ENCODE peak calls at places on chromosomes 13 and 19, in six cellular contexts. I is colonic mucosa; V is Caco-2; W is body of pancreas; C is activated CD4-positive, alpha-beta T cell treated with anti-CD3 and anti-CD28 coated beads, Interleukin-2, amount 10 ng/mL, durations not matched to agents 7 days and 5 days; Q is lower leg skin. M is an unnamed sample.

GRCh38 chr19:6359517-6359916 is 1.8 kb upstream of the CLPP start:
- DNase-seq in I (no peak), V (no peak), W (no peak), C (no peak), Q (no peak), M (no peak)

GRCh38 chr19:30225615-30226463 is 146.3 kb upstream of the ZNF536 start:
- DNase-seq in I (no peak), V (no peak), W (no peak), C (no peak), Q (no peak), M (no peak)

GRCh38 chr13:25857830-25858229 is 194.0 kb downstream of the SHISA2 start:
- DNase-seq in I (no peak), V (no peak), W (no peak), C (no peak), Q (no peak), M (no peak)

GRCh38 chr13:25468330-25469178 is 96.8 kb downstream of the ATP8A2 start:
- DNase-seq in I (no peak), V (no peak), W (no peak), C (peak), Q (no peak), M (no peak)

GRCh38 chr13:37984357-37984756 is 114.8 kb upstream of the TRPC4 start:
- DNase-seq in I (no peak), V (peak), W (no peak), C (no peak), Q (no peak), M (no peak)

GRCh38 chr13:78607409-78608253 is 4.3 kb upstream of the POU4F1 start:
- DNase-seq in I (no peak), V (no peak), W (no peak), C (no peak), Q (no peak), M (no peak)

GRCh38 chr13:111373486-111373885 is 53.0 kb downstream of the TEX29 start:
- DNase-seq in I (no peak), V (no peak), W (no peak), C (no peak), Q (no peak), M (no peak)

GRCh38 chr13:50393641-50394040 is 378.4 kb downstream of the KCNRG start:
- DNase-seq in I (no peak), V (no peak), W (no peak), C (no peak), Q (no peak), M (no peak)

GRCh38 chr13:109700176-109700575 is 86.2 kb downstream of the IRS2 start:
- DNase-seq in I (peak), V (no peak), W (no peak), C (no peak), Q (peak), M (no peak)

GRCh38 chr13:54733639-54734038 is 1705.0 kb downstream of the OLFM4 start:
- DNase-seq in I (no peak), V (peak), W (no peak), C (no peak), Q (no peak), M (no peak)

GRCh38 chr19:38685666-38686529 is 38.4 kb downstream of the ACTN4 start:
- DNase-seq in I (no peak), V (peak), W (no peak), C (peak), Q (no peak), M (no peak)

GRCh38 chr19:52398091-52398461 is 427 bp downstream of the ZNF528 start:
- DNase-seq in I (peak), V (no peak), W (no peak), C (no peak), Q (no peak), M (no peak)

GRCh38 chr13:40306817-40307216 is 359.6 kb downstream of the FOXO1 start:
- DNase-seq in I (no peak), V (no peak), W (no peak), C (no peak), Q (no peak), M (no peak)

GRCh38 chr19:34365463-34366401 is 736 bp downstream of the GPI start:
- DNase-seq in I (peak), V (peak), W (peak), C (no peak), Q (peak), M (no peak)

GRCh38 chr13:110164706-110165105 is 142.3 kb downstream of the COL4A1 start:
- DNase-seq in I (no peak), V (no peak), W (no peak), C (no peak), Q (peak), M (no peak)

GRCh38 chr13:111037838-111038397 is 77.2 kb upstream of the ARHGEF7 start:
- DNase-seq in I (no peak), V (no peak), W (no peak), C (no peak), Q (peak), M (no peak)

GRCh38 chr13:19984430-19985218 is 26.1 kb downstream of the ZMYM2 start:
- DNase-seq in I (no peak), V (peak), W (no peak), C (peak), Q (no peak), M (no peak)

GRCh38 chr13:87769445-87769844 is 98.3 kb downstream of the SLITRK5 start:
- DNase-seq in I (no peak), V (no peak), W (no peak), C (no peak), Q (no peak), M (no peak)

GRCh38 chr13:27583645-27584044 is 36.7 kb downstream of the LNX2 start:
- DNase-seq in I (no peak), V (no peak), W (no peak), C (no peak), Q (no peak), M (no peak)

GRCh38 chr19:38024991-38025716 is 118.1 kb downstream of the SIPA1L3 start:
- DNase-seq in I (peak), V (no peak), W (no peak), C (no peak), Q (no peak), M (no peak)

GRCh38 chr19:7642295-7643046 is 5.6 kb downstream of the STXBP2 start:
- DNase-seq in I (no peak), V (no peak), W (no peak), C (no peak), Q (no peak), M (no peak)

GRCh38 chr13:26895081-26895807 is 134.7 kb upstream of the GPR12 start:
- DNase-seq in I (no peak), V (no peak), W (no peak), C (no peak), Q (peak), M (no peak)

GRCh38 chr13:34459856-34460255 is 482.2 kb upstream of the NBEA start:
- DNase-seq in I (no peak), V (no peak), W (no peak), C (no peak), Q (no peak), M (no peak)

GRCh38 chr13:21949818-21950429 is 279.1 kb downstream of the FGF9 start:
- DNase-seq in I (no peak), V (no peak), W (no peak), C (no peak), Q (no peak), M (no peak)

GRCh38 chr19:29485293-29485692 is 40.5 kb upstream of the VSTM2B start:
- DNase-seq in I (no peak), V (no peak), W (no peak), C (no peak), Q (peak), M (peak)

GRCh38 chr19:10346509-10346908 is 7.1 kb upstream of the ICAM3 start:
- DNase-seq in I (no peak), V (no peak), W (no peak), C (no peak), Q (no peak), M (no peak)

M was measured in suprapubic skin.